ENCODE peak calls at places on chromosomes 5 and 9, in seven cellular contexts. D, N, B, M, X, W and J are unnamed samples.

GRCh38 chr5:12669326-12669725 is 765.1 kb upstream of the CTNND2 start:
- DNase-seq in N (no peak), M (no peak), D (no peak), B (no peak), X (no peak), W (no peak), J (no peak)

GRCh38 chr9:3760031-3760430 is 234.2 kb upstream of the RFX3 start:
- DNase-seq in M (peak), D (no peak), X (no peak), B (no peak), W (peak), N (no peak), J (no peak)

GRCh38 chr9:3436629-3437028 is 89.2 kb downstream of the RFX3 start:
- DNase-seq in B (no peak), W (peak), N (no peak), X (no peak), D (peak), M (no peak), J (no peak)

GRCh38 chr9:122656378-122656777 is 1.0 kb downstream of the OR1B1 start:
- DNase-seq in X (no peak), B (no peak), M (no peak), D (no peak), W (no peak), N (no peak), J (no peak)

GRCh38 chr5:137636846-137637515 is 98.9 kb downstream of the KLHL3 start:
- DNase-seq in N (no peak), M (no peak), D (no peak), X (no peak), B (no peak), W (no peak), J (no peak)

GRCh38 chr9:132752877-132753592 is 82.8 kb downstream of the GTF3C4 start:
- DNase-seq in D (no peak), M (no peak), X (no peak), W (no peak), N (no peak), B (no peak), J (no peak)

GRCh38 chr5:52674815-52675545 is 112.7 kb upstream of the ITGA1 start:
- DNase-seq in D (no peak), N (no peak), X (no peak), B (no peak), W (peak), M (no peak), J (no peak)

GRCh38 chr5:130052752-130053151 is 148.5 kb downstream of the CHSY3 start:
- DNase-seq in B (no peak), M (no peak), N (no peak), D (no peak), W (no peak), X (no peak), J (no peak)

GRCh38 chr9:96420468-96421219 is 2.5 kb upstream of the ZNF367 start:
- DNase-seq in W (peak), D (peak), M (peak), N (no peak), B (peak), X (no peak), J (peak)

GRCh38 chr9:80873861-80874260 is 815.5 kb downstream of the TLE1 start:
- DNase-seq in B (no peak), W (peak), N (no peak), D (no peak), X (no peak), M (no peak), J (no peak)

GRCh38 chr9:16318516-16319060 is 551.9 kb downstream of the BNC2 start:
- DNase-seq in M (no peak), N (no peak), B (no peak), X (no peak), D (peak), W (no peak), J (no peak)

GRCh38 chr5:176162206-176162605 is 76.0 kb upstream of the SIMC1 start:
- DNase-seq in W (no peak), D (no peak), M (no peak), B (no peak), N (no peak), X (no peak), J (no peak)

GRCh38 chr9:14240491-14240890 is 73.5 kb downstream of the NFIB start:
- DNase-seq in D (no peak), N (no peak), B (no peak), W (no peak), M (no peak), X (no peak), J (no peak)

GRCh38 chr5:170617519-170618218 is 113.8 kb downstream of the KCNIP1 start:
- DNase-seq in D (no peak), N (no peak), W (no peak), B (no peak), X (no peak), M (no peak), J (no peak)

GRCh38 chr5:113087994-113088519 is 111.5 kb downstream of the DCP2 start:
- DNase-seq in D (no peak), X (no peak), N (no peak), M (no peak), W (no peak), B (no peak), J (no peak)

GRCh38 chr5:175800656-175801081 is 70.7 kb upstream of the CPLX2 start:
- DNase-seq in N (no peak), W (peak), D (no peak), X (no peak), B (peak), M (peak), J (no peak)

GRCh38 chr5:180126716-180127681 is 55.4 kb upstream of the RNF130 start:
- DNase-seq in B (peak), D (no peak), N (no peak), M (peak), W (no peak), X (no peak), J (no peak)

GRCh38 chr5:150136841-150137167 is 18.8 kb downstream of the PDGFRB start:
- DNase-seq in N (no peak), B (no peak), D (no peak), M (no peak), X (no peak), W (no peak), J (no peak)

GRCh38 chr9:98726735-98727134 is 18.0 kb upstream of the GABBR2 start:
- DNase-seq in B (no peak), W (peak), X (no peak), M (no peak), D (peak), N (no peak), J (no peak)

GRCh38 chr9:17484906-17485305 is 94.0 kb upstream of the SH3GL2 start:
- DNase-seq in D (no peak), N (no peak), B (no peak), M (no peak), W (peak), X (no peak), J (no peak)

GRCh38 chr5:73770601-73771025 is 144.6 kb downstream of the ARHGEF28 start:
- DNase-seq in M (no peak), B (no peak), W (peak), X (no peak), D (no peak), N (no peak), J (no peak)

GRCh38 chr5:149581192-149581861 is at the start of gene ARHGEF37:
- DNase-seq in B (peak), X (no peak), M (peak), D (peak), W (peak), N (peak), J (no peak)